ENCODE peak calls at places on chromosomes 11 and 22, in four cellular contexts. J is K562, N is endothelial cell of umbilical vein, P is IMR-90. Z is an unnamed sample. For H3K9me1, the result is how much of the 10 kb centered on the place peaks cover.

GRCh38 chr11:69443968-69444364 is 37.5 kb upstream of the LINC01488 start:
- DNase-seq in N (peak), J (peak), P (peak), Z (no peak)

GRCh38 chr11:61198948-61199523 is 4.3 kb upstream of the PGA3 start:
- DNase-seq in N (no peak), P (no peak), J (no peak), Z (no peak)

GRCh38 chr11:14454861-14455632 is 44.6 kb downstream of the COPB1 start:
- DNase-seq in J (peak), P (peak), N (peak), Z (no peak)

GRCh38 chr11:110196241-110196754 is 100.1 kb downstream of the RDX start:
- DNase-seq in P (peak), N (peak), J (no peak), Z (peak)

GRCh38 chr22:35552186-35552842 is 11.7 kb downstream of the RASD2 start:
- DNase-seq in N (peak), P (no peak), J (peak), Z (no peak)

GRCh38 chr11:67673902-67674301 is 521 bp downstream of the ALDH3B2 start:
- DNase-seq in P (no peak), N (no peak), J (no peak), Z (no peak)

GRCh38 chr22:50570861-50571260 is 7.4 kb downstream of the CPT1B start:
- DNase-seq in J (no peak), P (no peak), N (no peak), Z (no peak)

GRCh38 chr22:37884420-37884819 is 21.7 kb upstream of the MICALL1 start:
- DNase-seq in P (peak), N (no peak), J (no peak), Z (no peak)

GRCh38 chr22:28044546-28045173 is 125.6 kb upstream of the PITPNB start:
- DNase-seq in J (no peak), P (no peak), N (no peak), Z (no peak)

GRCh38 chr11:2693271-2693833 is 6.4 kb downstream of the KCNQ1OT1 start:
- DNase-seq in J (no peak), N (no peak), P (no peak), Z (no peak)

GRCh38 chr11:60870276-60870675 is 2.9 kb downstream of the ZP1 start:
- DNase-seq in P (no peak), J (no peak), N (no peak), Z (no peak)

GRCh38 chr11:23997356-23997755 is 499.5 kb upstream of the LUZP2 start:
- DNase-seq in N (no peak), P (no peak), J (no peak), Z (no peak)

GRCh38 chr11:45022294-45023064 is 71.8 kb upstream of the TP53I11 start:
- DNase-seq in J (no peak), P (peak), N (no peak), Z (no peak)

GRCh38 chr22:49676783-49677494 is 150.7 kb downstream of the BRD1 start:
- DNase-seq in P (no peak), N (no peak), J (no peak), Z (no peak)

GRCh38 chr22:37483594-37484114 is 2.5 kb downstream of the MFNG start:
- DNase-seq in N (peak), J (no peak), P (no peak), Z (no peak)

GRCh38 chr11:46845440-46845739 is 690 bp downstream of the CKAP5 start:
- DNase-seq in J (no peak), N (peak), P (no peak), Z (no peak)

GRCh38 chr22:19579880-19580279 is 55.7 kb upstream of the CLDN5 start:
- DNase-seq in N (peak), J (peak), P (no peak), Z (no peak)

GRCh38 chr11:20559523-20560300 is 39.7 kb upstream of the SLC6A5 start:
- DNase-seq in J (no peak), N (no peak), P (no peak), Z (peak)

GRCh38 chr11:67615455-67616430 is 9.0 kb downstream of the NDUFV1 start:
- DNase-seq in P (no peak), J (peak), N (no peak), Z (no peak)

GRCh38 chr22:43288807-43289417 is 54.3 kb downstream of the SCUBE1 start:
- DNase-seq in P (no peak), J (no peak), N (no peak), Z (no peak)
- H3K9ac ChIP-seq in P (peak), J (no peak), N (no peak), Z (no peak)

DNA sequence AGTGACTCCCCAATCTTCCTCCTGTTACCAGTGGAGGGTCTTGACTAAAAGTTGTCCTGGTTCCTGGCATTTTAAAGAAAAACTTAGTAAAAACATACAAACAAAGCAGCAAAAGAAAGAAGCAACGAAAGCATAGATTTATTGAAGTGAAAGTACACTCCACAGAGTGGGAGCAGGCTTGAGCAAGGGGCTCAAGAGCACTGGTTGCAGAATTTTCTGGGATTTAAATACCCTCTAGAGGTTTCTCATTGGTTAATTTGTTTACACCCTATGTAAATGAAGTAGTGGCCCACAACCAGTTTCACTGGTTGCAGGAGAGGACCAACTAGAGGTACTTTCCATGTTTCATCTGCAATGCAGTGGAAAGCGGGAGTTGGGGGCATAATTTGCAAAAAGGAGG is 10.7 kb downstream of the FAM111B start:
- DNase-seq in J (no peak), N (no peak), P (no peak), Z (no peak)
- H3K9me1 ChIP-seq in J (under half), N (under half), P (under half), Z (under half)

GRCh38 chr11:128335729-128336128 is 251.6 kb downstream of the ETS1 start:
- DNase-seq in P (no peak), N (no peak), J (no peak), Z (no peak)
- H2AFZ ChIP-seq in P (peak), N (no peak), J (no peak), Z (no peak)

DNA sequence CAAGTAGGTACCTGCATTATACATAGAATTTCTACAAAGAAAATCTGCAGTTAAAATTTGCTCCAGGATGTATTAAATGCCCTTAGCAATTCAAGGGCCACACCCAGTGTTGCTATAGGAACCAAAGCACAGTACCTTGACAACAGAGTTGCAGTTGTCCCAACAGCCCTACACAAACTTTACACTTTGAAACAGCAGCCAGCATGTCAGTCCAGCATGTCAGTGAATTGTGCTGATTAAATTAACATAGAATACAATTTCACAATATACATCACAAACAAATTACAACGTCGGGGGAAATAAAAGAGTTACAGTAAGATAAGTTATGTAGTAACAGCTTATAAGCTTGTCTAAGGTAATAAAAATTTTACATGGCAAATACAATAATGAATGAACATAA is 389.2 kb downstream of the SOX6 start:
- DNase-seq in N (peak), P (no peak), J (peak), Z (peak)
- H3K9ac ChIP-seq in N (no peak), P (no peak), J (no peak), Z (peak)

DNA sequence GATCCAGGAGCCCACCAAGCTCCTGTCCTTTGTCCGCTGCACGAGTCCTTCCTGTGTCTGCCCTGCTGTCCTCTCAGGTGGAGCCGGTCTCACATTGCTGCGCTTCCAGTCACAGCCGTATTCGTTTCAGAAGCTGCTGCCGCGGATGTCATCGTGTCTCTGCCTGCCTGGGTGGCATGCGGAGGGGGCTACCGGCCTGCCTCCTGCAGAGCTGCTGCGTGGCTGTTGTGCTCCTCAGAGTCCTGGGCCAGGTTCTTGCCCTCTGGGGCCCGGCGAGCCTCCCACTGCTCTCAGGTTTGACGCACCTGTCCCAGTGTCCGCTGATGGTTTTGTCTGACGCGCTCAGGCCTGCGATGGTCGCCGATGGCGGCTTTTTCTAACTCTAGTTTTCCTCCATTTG is 254.2 kb downstream of the TBC1D22A start:
- DNase-seq in N (no peak), J (no peak), P (no peak), Z (no peak)
- H3K9me1 ChIP-seq in N (under half), J (under half), P (under half), Z (under half)

GRCh38 chr11:18259259-18259658 is 6.8 kb upstream of the SAA1 start:
- DNase-seq in N (no peak), P (no peak), J (no peak), Z (no peak)

GRCh38 chr11:18253778-18254338 is 5.4 kb upstream of the SAA2 start:
- DNase-seq in J (no peak), P (no peak), N (no peak), Z (no peak)

GRCh38 chr11:18253222-18253621 is 4.8 kb upstream of the SAA2 start:
- DNase-seq in N (no peak), P (no peak), J (no peak), Z (no peak)

GRCh38 chr11:18254781-18255361 is 6.4 kb upstream of the SAA2 start:
- DNase-seq in N (no peak), J (no peak), P (no peak), Z (no peak)
- H2AFZ ChIP-seq in N (no peak), J (no peak), P (no peak), Z (no peak)

DNA sequence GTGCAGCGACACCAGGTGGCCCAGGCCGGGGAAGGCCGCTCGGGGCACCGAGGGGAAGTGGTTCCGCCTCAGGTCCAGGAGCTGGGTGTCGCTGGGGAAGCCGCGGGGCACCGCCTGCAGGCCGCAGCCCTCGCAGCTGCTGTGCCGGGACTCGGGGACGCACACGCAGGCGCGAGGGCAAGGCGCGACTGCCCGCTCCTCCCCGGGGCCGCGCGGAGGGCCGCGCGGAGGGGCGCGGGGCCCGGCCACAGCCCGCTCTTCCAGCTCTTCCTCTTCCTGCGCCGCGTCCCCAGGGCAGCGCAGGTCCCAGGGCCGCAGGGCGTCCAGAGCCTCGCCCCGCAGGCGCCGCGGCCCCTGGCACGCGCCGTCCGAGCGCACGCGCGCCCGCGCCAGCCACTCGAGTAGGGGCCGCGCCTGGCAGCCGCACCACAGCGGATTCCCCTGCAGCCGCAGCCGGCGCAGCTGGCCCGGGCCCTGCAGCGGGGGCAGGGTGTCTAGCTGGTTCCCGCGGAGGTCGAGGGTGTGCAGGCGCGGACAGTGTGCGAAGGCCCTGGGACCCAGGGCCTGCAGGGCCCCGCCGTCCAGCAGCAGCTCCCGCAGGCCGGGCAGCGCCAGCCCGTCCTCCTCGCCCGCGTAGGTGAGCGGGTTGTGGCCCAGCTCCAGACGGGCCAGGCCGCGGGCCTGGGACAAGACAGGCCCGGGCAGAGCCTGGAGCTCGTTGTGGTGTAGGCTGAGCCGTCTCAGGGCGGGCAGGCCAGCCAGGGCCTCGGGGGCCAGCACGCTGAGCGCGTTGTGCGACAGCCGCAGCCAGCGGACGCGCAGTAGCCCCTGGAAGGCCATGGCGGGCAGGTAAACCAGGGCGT is 2.8 kb downstream of the CHADL start:
- DNase-seq in J (peak), P (peak), N (peak), Z (no peak)
- H3K9ac ChIP-seq in J (no peak), P (no peak), N (no peak), Z (peak)

DNA sequence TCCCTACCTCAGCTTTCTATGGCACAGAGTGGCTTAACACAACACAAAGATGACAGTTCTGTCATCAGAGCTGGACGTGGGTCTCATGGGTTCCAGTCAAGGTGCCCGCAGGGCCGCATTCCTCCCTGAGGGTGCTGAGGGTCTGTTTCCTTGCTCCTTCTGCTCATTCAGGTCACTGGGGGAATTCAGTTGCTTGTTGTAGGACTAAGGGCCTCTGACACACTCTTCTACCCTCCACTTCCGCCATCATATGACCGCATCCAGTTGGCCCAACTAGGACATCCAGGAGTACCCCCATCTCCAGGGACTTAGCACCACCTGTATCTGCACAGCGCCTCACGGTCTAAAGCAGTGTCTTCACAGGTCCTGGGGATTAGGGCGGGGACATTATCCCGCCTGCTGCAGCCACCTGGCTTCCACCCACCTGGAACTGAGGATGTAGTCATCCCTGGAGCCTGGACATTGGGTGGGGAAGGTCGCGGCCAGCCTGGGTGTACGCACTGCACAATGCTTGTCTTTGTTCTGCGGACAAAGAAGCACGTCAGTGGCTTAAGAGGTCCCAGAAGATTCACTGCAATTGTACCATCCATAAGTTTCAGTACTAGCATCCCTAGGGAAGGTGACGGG is 342.3 kb upstream of the B3GAT1 start:
- DNase-seq in P (no peak), J (no peak), N (no peak), Z (no peak)
- H3K9me1 ChIP-seq in P (under half), J (under half), N (under half), Z (under half)